ENCODE peak calls at places on chromosome 7, in ten cellular contexts. C, P, S, N, M, G, J, F, H and K are unnamed samples.

GRCh38 chr7:50653116-50653854 is 88.1 kb upstream of the DDC start:
- DNase-seq in C (no peak), P (no peak), S (no peak), N (peak; percentile 77), M (no peak), G (no peak), J (no peak), F (no peak), H (no peak), K (no peak)

GRCh38 chr7:126079151-126079550 is 1149.5 kb upstream of the POT1 start:
- DNase-seq in C (no peak), P (no peak), S (no peak), N (no peak), M (no peak), G (no peak), J (no peak), F (no peak), H (no peak), K (no peak)

GRCh38 chr7:100951172-100951571 is 1.8 kb downstream of the MUC3A start:
- DNase-seq in C (no peak), P (no peak), S (no peak), N (no peak), M (no peak), G (no peak), J (no peak), F (no peak), H (no peak), K (no peak)

GRCh38 chr7:12582362-12582761 is 11.8 kb downstream of the SCIN start:
- DNase-seq in C (no peak), P (no peak), S (no peak), N (no peak), M (no peak), G (no peak), J (no peak), F (no peak), H (no peak), K (no peak)

GRCh38 chr7:97026705-97027426 is 2.2 kb upstream of the DLX5 start:
- DNase-seq in C (no peak), P (no peak), S (no peak), N (peak; percentile 34), M (no peak), G (no peak), J (no peak), F (no peak), H (no peak), K (no peak)

GRCh38 chr7:121159553-121159952 is 169.2 kb upstream of the WNT16 start:
- DNase-seq in C (no peak), P (no peak), S (no peak), N (no peak), M (no peak), G (no peak), J (no peak), F (no peak), H (no peak), K (no peak)

GRCh38 chr7:1749864-1750466 is 79.9 kb downstream of the ELFN1 start:
- DNase-seq in C (no peak), P (no peak), S (no peak), N (no peak), M (no peak), G (no peak), J (no peak), F (no peak), H (peak; percentile 73), K (no peak)

GRCh38 chr7:45920543-45921380 is at the start of gene IGFBP3:
- DNase-seq in C (no peak), P (peak; percentile 48), S (no peak), N (no peak), M (no peak), G (no peak), J (no peak), F (peak; percentile 45), H (peak; percentile 91), K (no peak)

GRCh38 chr7:151046603-151047573 is 1.4 kb upstream of the ASIC3 start:
- DNase-seq in C (no peak), P (no peak), S (no peak), N (no peak), M (no peak), G (no peak), J (no peak), F (no peak), H (no peak), K (no peak)

GRCh38 chr7:12475362-12476063 is 71.8 kb upstream of the VWDE start:
- DNase-seq in C (no peak), P (no peak), S (no peak), N (no peak), M (no peak), G (no peak), J (peak; percentile 23), F (no peak), H (no peak), K (no peak)

GRCh38 chr7:55387062-55387965 is 22.2 kb downstream of the LANCL2 start:
- DNase-seq in C (no peak), P (no peak), S (no peak), N (no peak), M (no peak), G (no peak), J (no peak), F (no peak), H (no peak), K (no peak)

GRCh38 chr7:140294454-140294853 is 103.9 kb downstream of the SLC37A3 start:
- DNase-seq in C (no peak), P (no peak), S (no peak), N (peak; percentile 31), M (no peak), G (no peak), J (no peak), F (no peak), H (no peak), K (no peak)

GRCh38 chr7:106354822-106355221 is 70.0 kb upstream of the NAMPT start:
- DNase-seq in C (no peak), P (no peak), S (no peak), N (no peak), M (no peak), G (no peak), J (no peak), F (no peak), H (no peak), K (no peak)

GRCh38 chr7:149414745-149415390 is 46.0 kb downstream of the ZNF777 start:
- DNase-seq in C (peak; percentile 18), P (peak; percentile 33), S (no peak), N (no peak), M (peak; percentile 54), G (peak; percentile 34), J (no peak), F (no peak), H (peak; percentile 75), K (peak; percentile 64)

GRCh38 chr7:66281678-66282593 is 76.8 kb downstream of the TPST1 start:
- DNase-seq in C (no peak), P (no peak), S (no peak), N (peak; percentile 60), M (no peak), G (no peak), J (peak; percentile 13), F (no peak), H (no peak), K (peak; percentile 8)

GRCh38 chr7:22433710-22434460 is 66.1 kb downstream of the STEAP1B start:
- DNase-seq in C (no peak), P (no peak), S (no peak), N (no peak), M (no peak), G (no peak), J (no peak), F (peak; percentile 29), H (no peak), K (no peak)

DNA sequence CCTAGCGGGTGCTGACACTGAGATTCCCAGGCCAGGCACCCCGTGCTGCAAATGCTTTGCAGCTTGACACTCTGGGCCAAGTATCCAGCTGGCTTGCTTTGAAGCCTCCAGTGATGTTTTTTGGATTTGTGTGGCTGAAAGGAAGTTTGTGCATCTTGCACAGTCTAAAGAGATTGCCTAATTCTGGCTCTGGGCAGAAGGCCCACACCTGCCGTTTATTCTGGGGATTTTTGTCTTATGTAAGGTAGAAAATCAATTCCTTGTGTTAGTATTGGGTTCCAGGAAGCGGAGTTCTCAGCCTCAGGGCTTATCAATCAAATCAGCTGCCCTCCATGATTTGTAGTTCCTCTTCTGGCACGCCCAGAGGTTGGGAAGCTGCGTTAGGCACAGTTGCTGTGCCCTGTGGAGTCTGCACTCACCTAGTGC is 8.4 kb upstream of the PURB start:
- DNase-seq in C (no peak), P (no peak), S (no peak), N (no peak), M (no peak), G (no peak), J (no peak), F (peak; percentile 49), H (no peak), K (no peak)
- H3K27ac ChIP-seq in C (no peak overlapping the region), P (no peak overlapping the region), S (no peak overlapping the region), N (no peak overlapping the region), M (no peak overlapping the region), G (no peak overlapping the region), J (no peak overlapping the region), F (no peak overlapping the region), H (no peak overlapping the region), K (peak overlapping the region; percentile 22)

DNA sequence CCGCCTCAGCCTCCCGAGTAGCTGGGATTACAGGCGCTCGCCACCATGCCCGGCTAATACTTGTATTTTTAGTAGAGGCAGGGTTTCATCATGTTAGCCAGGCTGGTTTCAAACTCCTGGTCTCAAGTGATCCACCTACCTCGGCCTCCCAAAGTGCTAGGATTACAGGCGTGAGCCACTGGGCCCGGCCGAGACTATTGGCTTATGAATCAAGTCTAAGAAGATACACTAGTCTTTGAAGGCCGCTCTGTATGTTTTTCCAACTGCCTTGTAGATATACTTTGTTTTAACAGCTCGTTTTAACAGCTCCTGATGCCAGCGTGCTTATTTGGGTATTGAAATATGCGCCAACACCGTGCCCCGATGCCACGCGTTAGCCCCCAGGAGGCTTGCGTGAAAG is 136.4 kb upstream of the SH2B2 start:
- DNase-seq in C (no peak), P (no peak), S (no peak), N (no peak), M (no peak), G (no peak), J (no peak), F (no peak), H (no peak), K (no peak)
- H3K27ac ChIP-seq in C (no peak overlapping the region), P (no peak overlapping the region), S (no peak overlapping the region), N (no peak overlapping the region), M (no peak overlapping the region), G (no peak overlapping the region), J (no peak overlapping the region), F (no peak overlapping the region), H (no peak overlapping the region), K (no peak overlapping the region)

GRCh38 chr7:130140551-130141160 is 64.5 kb downstream of the TMEM209 start:
- DNase-seq in C (no peak), P (no peak), S (no peak), N (no peak), M (no peak), G (no peak), J (no peak), F (no peak), H (peak; percentile 84), K (no peak)
- H3K27ac ChIP-seq in C (peak overlapping the region; percentile 63), P (peak overlapping the region; percentile 41), S (peak overlapping the region; percentile 88), N (peak overlapping the region; percentile 67), M (peak overlapping the region; percentile 53), G (no peak overlapping the region), J (no peak overlapping the region), F (no peak overlapping the region), H (peak overlapping the region; percentile 58), K (peak overlapping the region; percentile 58)

DNA sequence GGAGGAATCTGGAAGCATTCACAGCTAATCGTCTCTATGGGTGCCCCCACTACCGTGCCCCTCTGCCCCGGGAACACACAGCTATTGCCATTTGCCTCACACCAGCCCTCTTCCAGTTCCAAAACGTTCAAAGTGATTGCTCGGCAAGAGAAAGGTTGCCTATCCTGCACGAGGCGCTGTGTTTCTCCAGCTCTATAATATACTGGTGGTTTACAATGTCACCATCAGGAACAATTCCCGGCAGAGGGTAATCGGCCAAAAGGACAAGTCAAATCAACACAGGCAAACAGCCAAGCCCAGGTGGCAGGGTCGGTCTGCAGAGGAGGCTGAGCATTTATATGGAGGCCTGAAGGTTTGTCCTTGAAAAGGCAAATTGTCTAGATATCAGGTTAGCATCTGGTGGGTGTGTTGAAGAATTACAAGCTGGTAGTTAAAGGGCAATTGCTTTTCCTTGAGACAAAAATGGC is 29.2 kb upstream of the TNS3 start:
- DNase-seq in C (no peak), P (no peak), S (no peak), N (no peak), M (no peak), G (no peak), J (no peak), F (peak; percentile 81), H (no peak), K (no peak)
- H3K27ac ChIP-seq in C (no peak overlapping the region), P (no peak overlapping the region), S (peak overlapping the region; percentile 79), N (no peak overlapping the region), M (no peak overlapping the region), G (no peak overlapping the region), J (no peak overlapping the region), F (peak overlapping the region; percentile 63), H (peak overlapping the region; percentile 36), K (no peak overlapping the region)